ENCODE peak calls at places on chromosomes 11 and 22, in five cellular contexts. One of them, this sample, is unnamed.

GRCh38 chr11:92939305-92939704 is 30.1 kb upstream of the MTNR1B start:
- DNase-seq in A549: no peak
- DNase-seq in AG09319: no peak
- DNase-seq in endothelial cell: no peak
- DNase-seq in left ventricle myocardium inferior: no peak
- DNase-seq in this sample: no peak

GRCh38 chr22:38974826-38975175 is 7.3 kb upstream of the APOBEC3B start:
- DNase-seq in A549: no peak
- DNase-seq in AG09319: no peak
- DNase-seq in endothelial cell: no peak
- DNase-seq in left ventricle myocardium inferior: no peak
- DNase-seq in this sample: no peak

GRCh38 chr11:10777806-10778205 is 26.8 kb downstream of the CTR9 start:
- DNase-seq in A549: no peak
- DNase-seq in AG09319: no peak
- DNase-seq in endothelial cell: no peak
- DNase-seq in left ventricle myocardium inferior: no peak
- DNase-seq in this sample: no peak

GRCh38 chr22:29570912-29571549 is 9.9 kb downstream of the NIPSNAP1 start:
- DNase-seq in A549: no peak
- DNase-seq in AG09319: no peak
- DNase-seq in endothelial cell: no peak
- DNase-seq in left ventricle myocardium inferior: no peak
- DNase-seq in this sample: no peak

GRCh38 chr22:49976439-49977175 is 16.0 kb downstream of the PIM3 start:
- DNase-seq in A549: no peak
- DNase-seq in AG09319: no peak
- DNase-seq in endothelial cell: no peak
- DNase-seq in left ventricle myocardium inferior: no peak
- DNase-seq in this sample: no peak

GRCh38 chr11:132056689-132057088 is 686.3 kb downstream of the NTM start:
- DNase-seq in A549: no peak
- DNase-seq in AG09319: no peak
- DNase-seq in endothelial cell: no peak
- DNase-seq in left ventricle myocardium inferior: no peak
- DNase-seq in this sample: no peak

GRCh38 chr11:134266841-134267251 is 9.3 kb upstream of the GLB1L3 start:
- DNase-seq in A549: no peak
- DNase-seq in AG09319: peak; percentile 66
- DNase-seq in endothelial cell: no peak
- DNase-seq in left ventricle myocardium inferior: no peak
- DNase-seq in this sample: no peak

GRCh38 chr11:76175731-76176303 is 30.5 kb downstream of the WNT11 start:
- DNase-seq in A549: no peak
- DNase-seq in AG09319: no peak
- DNase-seq in endothelial cell: no peak
- DNase-seq in left ventricle myocardium inferior: no peak
- DNase-seq in this sample: no peak

GRCh38 chr11:19679952-19680823 is 32.4 kb upstream of the NAV2 start:
- DNase-seq in A549: peak; percentile 85
- DNase-seq in AG09319: peak; percentile 89
- DNase-seq in endothelial cell: no peak
- DNase-seq in left ventricle myocardium inferior: peak; percentile 82
- DNase-seq in this sample: no peak

GRCh38 chr22:45320326-45320976 is 10.7 kb downstream of the FAM118A start:
- DNase-seq in A549: no peak
- DNase-seq in AG09319: no peak
- DNase-seq in endothelial cell: no peak
- DNase-seq in left ventricle myocardium inferior: no peak
- DNase-seq in this sample: no peak

GRCh38 chr11:109267293-109268095 is 154.5 kb upstream of the C11orf87 start:
- DNase-seq in A549: no peak
- DNase-seq in AG09319: no peak
- DNase-seq in endothelial cell: no peak
- DNase-seq in left ventricle myocardium inferior: no peak
- DNase-seq in this sample: no peak

GRCh38 chr22:49609207-49609876 is 218.3 kb downstream of the BRD1 start:
- DNase-seq in A549: no peak
- DNase-seq in AG09319: no peak
- DNase-seq in endothelial cell: no peak
- DNase-seq in left ventricle myocardium inferior: peak; percentile 7
- DNase-seq in this sample: no peak

GRCh38 chr11:44208976-44209603 is 100.8 kb downstream of the ALX4 start:
- DNase-seq in A549: no peak
- DNase-seq in AG09319: no peak
- DNase-seq in endothelial cell: no peak
- DNase-seq in left ventricle myocardium inferior: no peak
- DNase-seq in this sample: no peak

GRCh38 chr11:30585067-30585891 is 874 bp downstream of the MPPED2 start:
- DNase-seq in A549: peak; percentile 3
- DNase-seq in AG09319: no peak
- DNase-seq in endothelial cell: peak; percentile 46
- DNase-seq in left ventricle myocardium inferior: peak; percentile 37
- DNase-seq in this sample: peak; percentile 18

GRCh38 chr11:106156290-106156937 is 79.0 kb downstream of the AASDHPPT start:
- DNase-seq in A549: peak; percentile 10
- DNase-seq in AG09319: peak; percentile 58
- DNase-seq in endothelial cell: peak; percentile 25
- DNase-seq in left ventricle myocardium inferior: no peak
- DNase-seq in this sample: no peak

GRCh38 chr11:120214581-120214980 is 3.7 kb downstream of the OAF start:
- DNase-seq in A549: no peak
- DNase-seq in AG09319: no peak
- DNase-seq in endothelial cell: no peak
- DNase-seq in left ventricle myocardium inferior: no peak
- DNase-seq in this sample: no peak

GRCh38 chr11:69888671-69889076 is 69.5 kb upstream of the FGF3 start:
- DNase-seq in A549: peak; percentile 86
- DNase-seq in AG09319: peak; percentile 16
- DNase-seq in endothelial cell: peak; percentile 83
- DNase-seq in left ventricle myocardium inferior: peak; percentile 53
- DNase-seq in this sample: peak; percentile 60

GRCh38 chr22:46770726-46771125 is 8.3 kb downstream of the TBC1D22A start:
- DNase-seq in A549: no peak
- DNase-seq in AG09319: no peak
- DNase-seq in endothelial cell: no peak
- DNase-seq in left ventricle myocardium inferior: no peak
- DNase-seq in this sample: no peak

GRCh38 chr11:47394322-47395224 is 13.8 kb upstream of the SLC39A13 start:
- DNase-seq in A549: no peak
- DNase-seq in AG09319: no peak
- DNase-seq in endothelial cell: peak; percentile 76
- DNase-seq in left ventricle myocardium inferior: peak; percentile 70
- DNase-seq in this sample: no peak

GRCh38 chr11:83002047-83002446 is 69.7 kb downstream of the RAB30 start:
- DNase-seq in A549: no peak
- DNase-seq in AG09319: no peak
- DNase-seq in endothelial cell: no peak
- DNase-seq in left ventricle myocardium inferior: no peak
- DNase-seq in this sample: no peak

GRCh38 chr11:47345890-47346563 is 6.5 kb downstream of the MYBPC3 start:
- DNase-seq in A549: no peak
- DNase-seq in AG09319: no peak
- DNase-seq in endothelial cell: no peak
- DNase-seq in left ventricle myocardium inferior: no peak
- DNase-seq in this sample: no peak

GRCh38 chr22:35544810-35545209 is 4.2 kb downstream of the RASD2 start:
- DNase-seq in A549: no peak
- DNase-seq in AG09319: no peak
- DNase-seq in endothelial cell: no peak
- DNase-seq in left ventricle myocardium inferior: no peak
- DNase-seq in this sample: no peak

GRCh38 chr11:11467278-11467677 is 114.2 kb upstream of the CSNK2A3 start:
- DNase-seq in A549: no peak
- DNase-seq in AG09319: no peak
- DNase-seq in endothelial cell: no peak
- DNase-seq in left ventricle myocardium inferior: no peak
- DNase-seq in this sample: no peak

GRCh38 chr11:102139081-102139498 is 28.8 kb downstream of the YAP1 start:
- DNase-seq in A549: no peak
- DNase-seq in AG09319: no peak
- DNase-seq in endothelial cell: no peak
- DNase-seq in left ventricle myocardium inferior: no peak
- DNase-seq in this sample: no peak

GRCh38 chr22:44425356-44425755 is 72.7 kb downstream of the RTL6 start:
- DNase-seq in A549: no peak
- DNase-seq in AG09319: no peak
- DNase-seq in endothelial cell: no peak
- DNase-seq in left ventricle myocardium inferior: no peak
- DNase-seq in this sample: no peak

GRCh38 chr11:60767388-60767811 is 10.7 kb downstream of the MS4A15 start:
- DNase-seq in A549: peak; percentile 33
- DNase-seq in AG09319: no peak
- DNase-seq in endothelial cell: peak; percentile 34
- DNase-seq in left ventricle myocardium inferior: no peak
- DNase-seq in this sample: no peak

GRCh38 chr11:88231894-88232482 is 56.7 kb upstream of the RAB38 start:
- DNase-seq in A549: peak; percentile 11
- DNase-seq in AG09319: peak; percentile 8
- DNase-seq in endothelial cell: peak; percentile 41
- DNase-seq in left ventricle myocardium inferior: no peak
- DNase-seq in this sample: no peak

GRCh38 chr11:72336163-72336562 is 92.2 kb upstream of the PHOX2A start:
- DNase-seq in A549: no peak
- DNase-seq in AG09319: no peak
- DNase-seq in endothelial cell: no peak
- DNase-seq in left ventricle myocardium inferior: no peak
- DNase-seq in this sample: no peak

GRCh38 chr22:49768961-49769690 is 58.5 kb downstream of the BRD1 start:
- DNase-seq in A549: no peak
- DNase-seq in AG09319: no peak
- DNase-seq in endothelial cell: no peak
- DNase-seq in left ventricle myocardium inferior: peak; percentile 27
- DNase-seq in this sample: no peak

GRCh38 chr11:82823635-82824614 is 76.3 kb downstream of the PRCP start:
- DNase-seq in A549: no peak
- DNase-seq in AG09319: no peak
- DNase-seq in endothelial cell: no peak
- DNase-seq in left ventricle myocardium inferior: no peak
- DNase-seq in this sample: no peak

GRCh38 chr22:25702571-25703167 is 39.3 kb upstream of the MYO18B start:
- DNase-seq in A549: no peak
- DNase-seq in AG09319: no peak
- DNase-seq in endothelial cell: no peak
- DNase-seq in left ventricle myocardium inferior: no peak
- DNase-seq in this sample: no peak

DNA sequence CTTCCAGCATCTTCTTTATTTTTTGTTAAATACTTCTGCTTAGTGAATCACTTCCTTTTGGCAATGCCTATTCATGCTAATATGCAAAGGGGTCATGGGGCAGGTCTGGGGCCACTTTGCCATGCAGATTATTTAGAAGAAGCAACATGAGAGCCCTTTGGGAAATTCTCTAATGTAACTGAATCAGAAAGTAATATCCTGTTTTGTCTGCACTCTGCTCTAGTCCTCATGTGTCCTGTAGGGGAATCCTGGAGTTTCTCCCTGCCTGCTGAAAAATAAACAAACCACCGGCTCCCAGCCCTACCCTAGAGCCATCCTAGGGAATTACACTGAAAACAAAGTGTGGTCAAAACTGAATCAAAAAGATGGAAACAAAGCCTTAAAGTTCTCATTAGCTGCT is 176.4 kb upstream of the POU2AF2 start:
- DNase-seq in A549: no peak
- DNase-seq in AG09319: peak; percentile 73
- DNase-seq in endothelial cell: no peak
- DNase-seq in left ventricle myocardium inferior: no peak
- DNase-seq in this sample: no peak
- TF ChIP-seq CTCF in A549: no peak
- TF ChIP-seq CTCF in AG09319: peak; percentile 66
- TF ChIP-seq CTCF in endothelial cell: peak; percentile 24
- TF ChIP-seq CTCF in left ventricle myocardium inferior: no peak
- TF ChIP-seq CTCF in this sample: no peak

GRCh38 chr11:68255526-68255925 is 16.2 kb downstream of the C11orf24 start:
- DNase-seq in A549: no peak
- DNase-seq in AG09319: no peak
- DNase-seq in endothelial cell: no peak
- DNase-seq in left ventricle myocardium inferior: no peak
- DNase-seq in this sample: no peak
- TF ChIP-seq CTCF in A549: no peak
- TF ChIP-seq CTCF in AG09319: no peak
- TF ChIP-seq CTCF in endothelial cell: no peak
- TF ChIP-seq CTCF in left ventricle myocardium inferior: no peak
- TF ChIP-seq CTCF in this sample: no peak

DNA sequence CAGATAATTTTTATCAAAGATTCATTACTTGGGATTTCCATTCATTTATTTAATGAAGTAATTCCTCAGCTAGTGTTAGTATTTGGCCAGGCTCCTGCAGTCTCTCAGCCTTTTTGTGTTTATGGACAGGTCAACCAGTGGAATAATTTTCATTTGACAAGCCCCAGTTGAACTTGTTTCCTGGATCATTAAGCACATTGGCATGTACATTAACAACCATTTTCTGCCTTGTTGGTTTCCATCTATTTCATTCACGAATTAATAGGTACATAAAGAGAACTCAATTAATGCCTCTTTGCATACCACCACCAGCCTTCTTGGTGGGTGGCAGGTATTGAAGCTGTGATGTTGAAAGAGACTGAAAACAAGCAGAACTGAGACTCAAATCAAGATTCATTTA is 745.2 kb downstream of the KCNA4 start:
- DNase-seq in A549: no peak
- DNase-seq in AG09319: no peak
- DNase-seq in endothelial cell: no peak
- DNase-seq in left ventricle myocardium inferior: no peak
- DNase-seq in this sample: no peak
- TF ChIP-seq CTCF in A549: no peak
- TF ChIP-seq CTCF in AG09319: no peak
- TF ChIP-seq CTCF in endothelial cell: no peak
- TF ChIP-seq CTCF in left ventricle myocardium inferior: no peak
- TF ChIP-seq CTCF in this sample: no peak

GRCh38 chr22:20771918-20772625 is 1.8 kb upstream of the SERPIND1 start:
- DNase-seq in A549: no peak
- DNase-seq in AG09319: no peak
- DNase-seq in endothelial cell: peak; percentile 24
- DNase-seq in left ventricle myocardium inferior: no peak
- DNase-seq in this sample: no peak
- TF ChIP-seq CTCF in A549: no peak
- TF ChIP-seq CTCF in AG09319: no peak
- TF ChIP-seq CTCF in endothelial cell: no peak
- TF ChIP-seq CTCF in left ventricle myocardium inferior: no peak
- TF ChIP-seq CTCF in this sample: no peak

GRCh38 chr11:34105957-34106504 is 602 bp downstream of the NAT10 start:
- DNase-seq in A549: peak; percentile 36
- DNase-seq in AG09319: no peak
- DNase-seq in endothelial cell: no peak
- DNase-seq in left ventricle myocardium inferior: no peak
- DNase-seq in this sample: no peak

GRCh38 chr11:34104680-34105078 is 750 bp upstream of the NAT10 start:
- DNase-seq in A549: no peak
- DNase-seq in AG09319: no peak
- DNase-seq in endothelial cell: no peak
- DNase-seq in left ventricle myocardium inferior: no peak
- DNase-seq in this sample: no peak

GRCh38 chr11:34105079-34105956 is at the start of gene NAT10:
- DNase-seq in A549: peak; percentile 95
- DNase-seq in AG09319: peak; percentile 97
- DNase-seq in endothelial cell: peak; percentile 93
- DNase-seq in left ventricle myocardium inferior: peak; percentile 96
- DNase-seq in this sample: peak; percentile 74
- TF ChIP-seq CTCF in A549: no peak
- TF ChIP-seq CTCF in AG09319: no peak
- TF ChIP-seq CTCF in endothelial cell: no peak
- TF ChIP-seq CTCF in left ventricle myocardium inferior: peak; percentile 32
- TF ChIP-seq CTCF in this sample: no peak